ENCODE peak calls at places on chromosomes 4 and X, in seven cellular contexts. M, Z, T, W, E, C and Q are unnamed samples.

GRCh38 chr4:24382381-24382780 is 202.0 kb downstream of the DHX15 start:
- DNase-seq in M (no peak), Z (no peak), T (no peak), W (no peak), E (no peak), C (no peak), Q (no peak)

GRCh38 chr4:8280158-8280875 is 10.8 kb downstream of the HTRA3 start:
- DNase-seq in M (no peak), Z (no peak), T (no peak), W (peak; percentile 9), E (no peak), C (no peak), Q (no peak)

GRCh38 chr4:111650553-111651183 is 494.6 kb upstream of the FAM241A start:
- DNase-seq in M (no peak), Z (no peak), T (no peak), W (no peak), E (no peak), C (no peak), Q (no peak)

GRCh38 chr4:160423879-160424451 is 1321.1 kb downstream of the RAPGEF2 start:
- DNase-seq in M (no peak), Z (no peak), T (no peak), W (no peak), E (no peak), C (no peak), Q (no peak)

GRCh38 chr4:56619816-56620215 is 61.3 kb downstream of the HOPX start:
- DNase-seq in M (no peak), Z (no peak), T (no peak), W (no peak), E (no peak), C (peak; percentile 25), Q (no peak)

GRCh38 chr4:173318648-173319211 is 15.4 kb downstream of the HMGB2 start:
- DNase-seq in M (no peak), Z (peak; percentile 62), T (no peak), W (no peak), E (no peak), C (peak; percentile 41), Q (no peak)

GRCh38 chrX:13153796-13154195 is 109.4 kb upstream of the FAM9C start:
- DNase-seq in M (no peak), Z (no peak), T (no peak), W (no peak), E (no peak), C (no peak), Q (no peak)

GRCh38 chr4:169909897-169910296 is 116.3 kb downstream of the MFAP3L start:
- DNase-seq in M (no peak), Z (no peak), T (no peak), W (no peak), E (no peak), C (no peak), Q (no peak)

GRCh38 chrX:111652719-111653118 is 28.3 kb upstream of the ALG13 start:
- DNase-seq in M (no peak), Z (no peak), T (no peak), W (no peak), E (no peak), C (peak; percentile 25), Q (no peak)
- TF ChIP-seq CTCF in M (no peak), Z (no peak), T (no peak), W (no peak), E (no peak), C (no peak), Q (no peak)

DNA sequence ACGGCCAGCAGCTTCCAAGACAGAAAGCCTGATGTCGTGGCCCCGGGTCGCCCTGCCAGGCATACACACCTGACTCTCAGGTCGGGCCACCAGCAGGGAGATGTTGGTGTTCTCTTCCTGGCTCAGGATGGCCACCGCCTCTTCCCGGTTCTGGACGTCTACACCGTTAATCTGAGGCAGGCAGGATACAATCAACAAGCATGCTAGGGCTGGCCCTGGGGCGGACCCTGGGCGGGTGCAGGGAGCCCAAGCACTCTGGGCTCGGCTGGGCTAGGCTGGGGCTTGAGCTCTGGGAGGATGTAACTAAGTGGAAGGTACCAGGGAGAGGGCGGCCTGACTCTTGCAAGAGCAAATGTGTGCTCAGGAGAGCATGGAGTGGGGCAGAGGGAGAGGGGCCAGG is 11.0 kb downstream of the SSR4 start:
- DNase-seq in M (no peak), Z (no peak), T (no peak), W (no peak), E (no peak), C (no peak), Q (no peak)
- H3K27ac ChIP-seq in M (no peak overlapping the region), Z (no peak overlapping the region), T (no peak overlapping the region), W (no peak overlapping the region), E (no peak overlapping the region), C (no peak overlapping the region), Q (no peak overlapping the region)

DNA sequence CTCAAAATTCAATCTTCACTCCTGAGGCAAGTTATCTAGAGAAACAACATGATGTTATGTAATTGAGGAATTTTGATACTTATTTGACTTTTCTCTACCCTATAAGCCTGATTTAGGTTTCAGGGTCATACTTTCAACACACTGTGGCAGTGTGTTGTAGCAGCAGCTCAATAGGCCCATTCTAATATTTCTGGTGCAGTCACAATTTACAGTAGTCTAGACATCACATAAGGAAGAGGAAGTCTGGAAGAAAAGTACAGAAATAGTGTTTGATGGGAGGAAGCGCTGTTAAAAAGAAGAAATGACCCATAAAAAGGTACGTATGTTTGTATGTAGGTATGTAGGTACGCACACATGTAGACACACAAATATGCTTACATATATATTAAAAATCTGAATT is 194.3 kb downstream of the ARHGAP24 start:
- DNase-seq in M (no peak), Z (no peak), T (no peak), W (no peak), E (no peak), C (no peak), Q (no peak)
- H3K4me1 ChIP-seq in M (no peaks in the 10 kb centered on the region), Z (peaks cover 32% of the 10 kb centered on the region), T (no peaks in the 10 kb centered on the region), W (no peaks in the 10 kb centered on the region), E (peaks cover 4% of the 10 kb centered on the region), C (no peaks in the 10 kb centered on the region), Q (no peaks in the 10 kb centered on the region)

GRCh38 chrX:140709421-140709846 is at the start of gene LINC00632:
- DNase-seq in M (no peak), Z (no peak), T (no peak), W (no peak), E (no peak), C (no peak), Q (no peak)

GRCh38 chrX:140712413-140713173 is 3.0 kb downstream of the LINC00632 start:
- DNase-seq in M (no peak), Z (no peak), T (no peak), W (peak; percentile 39), E (no peak), C (peak; percentile 62), Q (no peak)

GRCh38 chrX:140715787-140716186 is 6.2 kb downstream of the LINC00632 start:
- DNase-seq in M (no peak), Z (no peak), T (no peak), W (no peak), E (no peak), C (no peak), Q (no peak)

GRCh38 chrX:140710710-140711109 is 1.2 kb downstream of the LINC00632 start:
- DNase-seq in M (no peak), Z (no peak), T (no peak), W (no peak), E (no peak), C (no peak), Q (no peak)

GRCh38 chrX:140713174-140713539 is 3.6 kb downstream of the LINC00632 start:
- DNase-seq in M (no peak), Z (no peak), T (no peak), W (no peak), E (no peak), C (no peak), Q (no peak)
- TF ChIP-seq CTCF in M (no peak), Z (no peak), T (no peak), W (no peak), E (no peak), C (no peak), Q (no peak)